ENCODE peak calls at places on chromosomes 2 and 18, in six cellular contexts. One of them, this sample, is unnamed.

GRCh38 chr2:3738454-3738853 is 35.1 kb downstream of the DCDC2C start:
- DNase-seq in body of pancreas: no peak
- DNase-seq in tibial artery: no peak
- DNase-seq in heart left ventricle: no peak
- DNase-seq in type B pancreatic cell: no peak
- DNase-seq in thoracic aorta: no peak
- DNase-seq in this sample: peak

GRCh38 chr2:9178110-9178904 is 28.3 kb upstream of the ASAP2 start:
- DNase-seq in heart left ventricle: no peak
- DNase-seq in thoracic aorta: no peak
- DNase-seq in type B pancreatic cell: no peak
- DNase-seq in body of pancreas: peak
- DNase-seq in tibial artery: no peak
- DNase-seq in this sample: no peak

GRCh38 chr2:199160677-199161465 is 296.9 kb downstream of the SATB2 start:
- DNase-seq in tibial artery: no peak
- DNase-seq in thoracic aorta: no peak
- DNase-seq in body of pancreas: no peak
- DNase-seq in type B pancreatic cell: no peak
- DNase-seq in heart left ventricle: no peak
- DNase-seq in this sample: no peak

GRCh38 chr2:26691881-26692813 is at the start of gene KCNK3:
- DNase-seq in thoracic aorta: peak
- DNase-seq in heart left ventricle: peak
- DNase-seq in tibial artery: peak
- DNase-seq in body of pancreas: peak
- DNase-seq in type B pancreatic cell: peak
- DNase-seq in this sample: peak

GRCh38 chr18:20971886-20972267 is 139.7 kb downstream of the ROCK1 start:
- DNase-seq in heart left ventricle: no peak
- DNase-seq in tibial artery: no peak
- DNase-seq in body of pancreas: no peak
- DNase-seq in thoracic aorta: no peak
- DNase-seq in type B pancreatic cell: no peak
- DNase-seq in this sample: no peak

GRCh38 chr2:130369589-130370341 is 13.9 kb downstream of the PTPN18 start:
- DNase-seq in heart left ventricle: no peak
- DNase-seq in tibial artery: no peak
- DNase-seq in body of pancreas: no peak
- DNase-seq in thoracic aorta: no peak
- DNase-seq in type B pancreatic cell: no peak
- DNase-seq in this sample: no peak

GRCh38 chr2:64283641-64284371 is 139.6 kb upstream of the PELI1 start:
- DNase-seq in thoracic aorta: no peak
- DNase-seq in type B pancreatic cell: no peak
- DNase-seq in heart left ventricle: peak
- DNase-seq in body of pancreas: no peak
- DNase-seq in tibial artery: no peak
- DNase-seq in this sample: no peak

GRCh38 chr2:95393901-95394300 is 8.6 kb upstream of the FAHD2A start:
- DNase-seq in thoracic aorta: no peak
- DNase-seq in type B pancreatic cell: no peak
- DNase-seq in body of pancreas: no peak
- DNase-seq in heart left ventricle: no peak
- DNase-seq in tibial artery: no peak
- DNase-seq in this sample: no peak

GRCh38 chr2:174681983-174682577 is 82.2 kb downstream of the CHRNA1 start:
- DNase-seq in tibial artery: peak
- DNase-seq in heart left ventricle: peak
- DNase-seq in type B pancreatic cell: no peak
- DNase-seq in body of pancreas: peak
- DNase-seq in thoracic aorta: no peak
- DNase-seq in this sample: no peak

GRCh38 chr2:62406573-62407043 is 99.4 kb downstream of the TMEM17 start:
- DNase-seq in heart left ventricle: no peak
- DNase-seq in type B pancreatic cell: no peak
- DNase-seq in tibial artery: no peak
- DNase-seq in body of pancreas: no peak
- DNase-seq in thoracic aorta: no peak
- DNase-seq in this sample: no peak

GRCh38 chr2:172106128-172106961 is 3.6 kb upstream of the DLX2 start:
- DNase-seq in type B pancreatic cell: no peak
- DNase-seq in heart left ventricle: no peak
- DNase-seq in tibial artery: no peak
- DNase-seq in thoracic aorta: no peak
- DNase-seq in body of pancreas: no peak
- DNase-seq in this sample: peak

GRCh38 chr2:69936913-69937312 is 22.0 kb downstream of the MXD1 start:
- DNase-seq in type B pancreatic cell: no peak
- DNase-seq in thoracic aorta: no peak
- DNase-seq in tibial artery: no peak
- DNase-seq in heart left ventricle: no peak
- DNase-seq in body of pancreas: no peak
- DNase-seq in this sample: no peak

GRCh38 chr2:183035298-183035953 is 2.8 kb downstream of the NCKAP1 start:
- DNase-seq in thoracic aorta: no peak
- DNase-seq in body of pancreas: no peak
- DNase-seq in tibial artery: no peak
- DNase-seq in heart left ventricle: no peak
- DNase-seq in type B pancreatic cell: no peak
- DNase-seq in this sample: no peak

GRCh38 chr2:174835797-174836255 is 71.6 kb upstream of the CHRNA1 start:
- DNase-seq in thoracic aorta: no peak
- DNase-seq in heart left ventricle: no peak
- DNase-seq in tibial artery: no peak
- DNase-seq in type B pancreatic cell: no peak
- DNase-seq in body of pancreas: no peak
- DNase-seq in this sample: no peak

GRCh38 chr2:105403785-105404698 is 5.2 kb upstream of the FHL2 start:
- DNase-seq in tibial artery: no peak
- DNase-seq in type B pancreatic cell: no peak
- DNase-seq in body of pancreas: no peak
- DNase-seq in heart left ventricle: no peak
- DNase-seq in thoracic aorta: no peak
- DNase-seq in this sample: no peak

GRCh38 chr2:186687774-186688173 is 6.1 kb upstream of the FAM171B start:
- DNase-seq in tibial artery: no peak
- DNase-seq in type B pancreatic cell: no peak
- DNase-seq in body of pancreas: no peak
- DNase-seq in thoracic aorta: no peak
- DNase-seq in heart left ventricle: no peak
- DNase-seq in this sample: no peak

GRCh38 chr2:45470531-45470930 is 140.5 kb downstream of the SRBD1 start:
- DNase-seq in type B pancreatic cell: no peak
- DNase-seq in heart left ventricle: peak
- DNase-seq in thoracic aorta: no peak
- DNase-seq in body of pancreas: no peak
- DNase-seq in tibial artery: peak
- DNase-seq in this sample: no peak

GRCh38 chr2:233350708-233351107 is 3.6 kb upstream of the DGKD start:
- DNase-seq in type B pancreatic cell: no peak
- DNase-seq in body of pancreas: peak
- DNase-seq in heart left ventricle: no peak
- DNase-seq in tibial artery: no peak
- DNase-seq in thoracic aorta: no peak
- DNase-seq in this sample: no peak

GRCh38 chr2:205119141-205119540 is 563.2 kb upstream of the NRP2 start:
- DNase-seq in body of pancreas: no peak
- DNase-seq in heart left ventricle: no peak
- DNase-seq in tibial artery: no peak
- DNase-seq in thoracic aorta: no peak
- DNase-seq in type B pancreatic cell: no peak
- DNase-seq in this sample: no peak

GRCh38 chr18:52160652-52161051 is 179.3 kb upstream of the DCC start:
- DNase-seq in tibial artery: no peak
- DNase-seq in thoracic aorta: no peak
- DNase-seq in heart left ventricle: no peak
- DNase-seq in type B pancreatic cell: no peak
- DNase-seq in body of pancreas: no peak
- DNase-seq in this sample: no peak

GRCh38 chr18:58223717-58224424 is 179.8 kb downstream of the NEDD4L start:
- DNase-seq in thoracic aorta: no peak
- DNase-seq in body of pancreas: peak
- DNase-seq in heart left ventricle: peak
- DNase-seq in tibial artery: no peak
- DNase-seq in type B pancreatic cell: no peak
- DNase-seq in this sample: no peak

GRCh38 chr2:85011747-85012146 is 40.8 kb downstream of the KCMF1 start:
- DNase-seq in heart left ventricle: no peak
- DNase-seq in type B pancreatic cell: no peak
- DNase-seq in tibial artery: no peak
- DNase-seq in thoracic aorta: no peak
- DNase-seq in body of pancreas: no peak
- DNase-seq in this sample: no peak
- TF ChIP-seq CTCF in heart left ventricle: no peak
- TF ChIP-seq CTCF in type B pancreatic cell: no peak
- TF ChIP-seq CTCF in tibial artery: no peak
- TF ChIP-seq CTCF in thoracic aorta: no peak
- TF ChIP-seq CTCF in body of pancreas: no peak
- TF ChIP-seq CTCF in this sample: no peak

GRCh38 chr2:73292906-73293533 is 328 bp downstream of the EGR4 start:
- DNase-seq in thoracic aorta: no peak
- DNase-seq in type B pancreatic cell: no peak
- DNase-seq in heart left ventricle: no peak
- DNase-seq in tibial artery: no peak
- DNase-seq in body of pancreas: no peak
- DNase-seq in this sample: no peak

GRCh38 chr2:73290049-73290839 is 3.1 kb downstream of the EGR4 start:
- DNase-seq in heart left ventricle: no peak
- DNase-seq in type B pancreatic cell: peak
- DNase-seq in thoracic aorta: no peak
- DNase-seq in body of pancreas: peak
- DNase-seq in tibial artery: no peak
- DNase-seq in this sample: no peak

GRCh38 chr2:73291093-73291460 is 2.3 kb downstream of the EGR4 start:
- DNase-seq in thoracic aorta: no peak
- DNase-seq in heart left ventricle: peak
- DNase-seq in tibial artery: no peak
- DNase-seq in type B pancreatic cell: peak
- DNase-seq in body of pancreas: peak
- DNase-seq in this sample: peak

GRCh38 chr2:73292316-73292905 is 937 bp downstream of the EGR4 start:
- DNase-seq in type B pancreatic cell: no peak
- DNase-seq in body of pancreas: no peak
- DNase-seq in thoracic aorta: no peak
- DNase-seq in heart left ventricle: no peak
- DNase-seq in tibial artery: no peak
- DNase-seq in this sample: no peak

DNA sequence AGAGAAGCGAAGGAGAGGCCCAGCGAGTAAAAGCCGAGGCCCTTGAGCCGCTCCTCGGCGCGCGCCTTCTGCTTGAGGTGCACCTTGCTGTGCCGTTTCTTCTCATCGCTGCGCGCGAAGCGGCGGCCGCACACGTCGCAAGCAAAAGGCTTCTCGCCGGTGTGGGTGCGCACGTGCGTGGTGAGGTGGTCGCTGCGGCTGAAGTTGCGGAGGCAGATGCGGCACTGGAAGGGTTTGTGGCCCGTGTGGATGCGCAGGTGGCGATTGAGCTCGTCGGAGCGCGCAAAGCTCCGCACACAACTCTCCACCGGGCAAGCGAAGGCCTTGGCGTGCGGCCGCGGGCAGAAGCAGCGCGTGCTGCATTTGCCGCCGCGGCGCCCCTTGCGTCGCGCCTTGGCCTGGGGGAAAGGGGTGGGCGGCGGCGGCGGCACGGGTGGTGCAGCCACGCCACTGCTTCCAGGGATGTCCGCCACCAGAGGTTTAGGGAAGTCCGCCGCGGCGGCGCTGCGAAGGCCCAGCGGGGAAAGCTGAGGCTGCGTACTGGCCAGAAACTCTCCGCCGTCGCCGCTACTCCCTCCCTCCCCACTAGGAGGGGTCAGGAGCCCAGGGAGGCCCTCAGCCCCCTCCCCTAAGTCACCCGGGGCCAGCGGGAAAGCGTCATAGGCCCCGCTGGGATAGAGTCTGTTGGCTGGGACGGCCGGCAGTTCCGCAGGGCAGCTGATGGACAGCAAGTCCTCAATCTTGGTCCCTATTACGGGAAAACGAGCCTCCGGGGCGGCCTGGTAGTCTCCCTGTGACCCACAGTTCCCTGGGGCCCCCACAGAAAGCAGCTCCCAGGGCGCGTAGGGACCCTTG is 1.7 kb downstream of the EGR4 start:
- DNase-seq in heart left ventricle: no peak
- DNase-seq in body of pancreas: no peak
- DNase-seq in thoracic aorta: no peak
- DNase-seq in tibial artery: no peak
- DNase-seq in type B pancreatic cell: no peak
- DNase-seq in this sample: no peak
- TF ChIP-seq CTCF in heart left ventricle: no peak
- TF ChIP-seq CTCF in body of pancreas: no peak
- TF ChIP-seq CTCF in thoracic aorta: no peak
- TF ChIP-seq CTCF in tibial artery: no peak
- TF ChIP-seq CTCF in type B pancreatic cell: peak
- TF ChIP-seq CTCF in this sample: no peak

GRCh38 chr18:33495278-33495677 is 54.8 kb upstream of the CCDC178 start:
- DNase-seq in tibial artery: no peak
- DNase-seq in type B pancreatic cell: no peak
- DNase-seq in heart left ventricle: no peak
- DNase-seq in body of pancreas: peak
- DNase-seq in thoracic aorta: no peak
- DNase-seq in this sample: no peak
- TF ChIP-seq CTCF in tibial artery: no peak
- TF ChIP-seq CTCF in type B pancreatic cell: peak
- TF ChIP-seq CTCF in heart left ventricle: peak
- TF ChIP-seq CTCF in body of pancreas: peak
- TF ChIP-seq CTCF in thoracic aorta: peak
- TF ChIP-seq CTCF in this sample: peak

GRCh38 chr2:2183717-2184116 is 147.4 kb downstream of the MYT1L start:
- DNase-seq in thoracic aorta: no peak
- DNase-seq in heart left ventricle: no peak
- DNase-seq in tibial artery: no peak
- DNase-seq in body of pancreas: no peak
- DNase-seq in type B pancreatic cell: no peak
- DNase-seq in this sample: no peak

GRCh38 chr2:2188344-2189111 is 142.5 kb downstream of the MYT1L start:
- DNase-seq in tibial artery: no peak
- DNase-seq in type B pancreatic cell: no peak
- DNase-seq in body of pancreas: no peak
- DNase-seq in thoracic aorta: no peak
- DNase-seq in heart left ventricle: no peak
- DNase-seq in this sample: no peak

GRCh38 chr2:2189112-2189398 is 142.0 kb downstream of the MYT1L start:
- DNase-seq in type B pancreatic cell: no peak
- DNase-seq in body of pancreas: no peak
- DNase-seq in tibial artery: no peak
- DNase-seq in thoracic aorta: no peak
- DNase-seq in heart left ventricle: no peak
- DNase-seq in this sample: no peak

GRCh38 chr2:2184549-2185249 is 146.4 kb downstream of the MYT1L start:
- DNase-seq in tibial artery: no peak
- DNase-seq in heart left ventricle: peak
- DNase-seq in type B pancreatic cell: no peak
- DNase-seq in thoracic aorta: no peak
- DNase-seq in body of pancreas: no peak
- DNase-seq in this sample: peak

DNA sequence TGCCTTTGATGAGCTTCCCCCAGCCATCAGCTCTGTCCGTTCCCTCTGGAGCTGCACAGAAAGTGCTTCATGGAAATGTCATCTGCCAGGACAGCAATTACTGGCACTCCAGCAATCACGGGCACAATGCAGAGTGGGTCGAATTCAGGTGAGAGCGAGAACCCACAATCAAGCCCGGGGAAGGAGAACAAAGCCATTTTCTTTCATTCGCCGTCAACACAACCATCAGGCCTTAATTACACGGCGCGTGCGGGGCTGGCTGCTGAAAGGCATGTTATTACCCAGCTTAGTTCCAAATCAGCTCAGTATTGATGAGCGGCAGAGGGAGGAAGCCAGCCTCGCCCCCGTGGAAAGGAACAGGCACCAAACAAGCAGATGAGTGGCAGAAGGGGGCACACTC is 143.9 kb downstream of the MYT1L start:
- DNase-seq in body of pancreas: no peak
- DNase-seq in heart left ventricle: no peak
- DNase-seq in thoracic aorta: no peak
- DNase-seq in tibial artery: no peak
- DNase-seq in type B pancreatic cell: no peak
- DNase-seq in this sample: no peak
- TF ChIP-seq CTCF in body of pancreas: no peak
- TF ChIP-seq CTCF in heart left ventricle: no peak
- TF ChIP-seq CTCF in thoracic aorta: no peak
- TF ChIP-seq CTCF in tibial artery: no peak
- TF ChIP-seq CTCF in type B pancreatic cell: no peak
- TF ChIP-seq CTCF in this sample: no peak

This sample was measured in osteocyte.